ENCODE peak calls at places on chromosomes 4 and X, in ten cellular contexts. J, I, R, A, H, O, B, K, E and T are unnamed samples.

GRCh38 chr4:133152801-133153526 is 3.9 kb downstream of the PCDH10 start:
- DNase-seq in J (no peak), I (no peak), R (no peak), A (no peak), H (no peak), O (no peak), B (no peak), K (no peak), E (no peak), T (no peak)

GRCh38 chr4:13498464-13498863 is 14.3 kb upstream of the RAB28 start:
- DNase-seq in J (no peak), I (no peak), R (no peak), A (no peak), H (no peak), O (no peak), B (no peak), K (no peak), E (no peak), T (no peak)

GRCh38 chr4:87865960-87866598 is 33.3 kb downstream of the MEPE start:
- DNase-seq in J (no peak), I (no peak), R (no peak), A (no peak), H (no peak), O (no peak), B (no peak), K (peak; percentile 28), E (no peak), T (no peak)

GRCh38 chr4:40455340-40455902 is 120.3 kb downstream of the CHRNA9 start:
- DNase-seq in J (peak; percentile 46), I (no peak), R (no peak), A (no peak), H (no peak), O (no peak), B (no peak), K (no peak), E (no peak), T (peak; percentile 59)

GRCh38 chr4:15774020-15774420 is 4.1 kb upstream of the CD38 start:
- DNase-seq in J (peak; percentile 63), I (no peak), R (no peak), A (no peak), H (no peak), O (no peak), B (no peak), K (no peak), E (no peak), T (no peak)

GRCh38 chr4:4865705-4866123 is 6.2 kb downstream of the MSX1 start:
- DNase-seq in J (no peak), I (no peak), R (no peak), A (no peak), H (peak; percentile 53), O (no peak), B (no peak), K (no peak), E (no peak), T (no peak)

GRCh38 chr4:158998624-158999023 is 104.3 kb upstream of the RAPGEF2 start:
- DNase-seq in J (no peak), I (no peak), R (no peak), A (no peak), H (no peak), O (no peak), B (no peak), K (no peak), E (no peak), T (no peak)

GRCh38 chrX:39328661-39329060 is 527.4 kb downstream of the MID1IP1 start:
- DNase-seq in J (no peak), I (no peak), R (no peak), A (no peak), H (no peak), O (no peak), B (no peak), K (no peak), E (no peak), T (no peak)

GRCh38 chrX:24423960-24424359 is 41.1 kb upstream of the PDK3 start:
- DNase-seq in J (no peak), I (no peak), R (no peak), A (no peak), H (no peak), O (peak; percentile 68), B (no peak), K (no peak), E (no peak), T (peak; percentile 46)

GRCh38 chrX:136810493-136810892 is 29.8 kb upstream of the ARHGEF6 start:
- DNase-seq in J (no peak), I (no peak), R (no peak), A (no peak), H (no peak), O (no peak), B (no peak), K (no peak), E (no peak), T (no peak)

GRCh38 chr4:76087007-76087769 is 12.7 kb downstream of the ART3 start:
- DNase-seq in J (no peak), I (peak; percentile 33), R (peak; percentile 20), A (peak; percentile 39), H (peak; percentile 51), O (no peak), B (no peak), K (peak; percentile 61), E (no peak), T (peak; percentile 67)

GRCh38 chr4:14627038-14627437 is 375.2 kb upstream of the CPEB2 start:
- DNase-seq in J (no peak), I (no peak), R (no peak), A (no peak), H (peak; percentile 52), O (no peak), B (no peak), K (no peak), E (no peak), T (no peak)

GRCh38 chr4:139278956-139279722 is 886 bp downstream of the MGARP start:
- DNase-seq in J (no peak), I (no peak), R (no peak), A (no peak), H (peak; percentile 36), O (no peak), B (peak; percentile 83), K (peak; percentile 12), E (no peak), T (peak; percentile 4)

GRCh38 chr4:112942077-112942476 is 107.4 kb upstream of the ANK2 start:
- DNase-seq in J (no peak), I (no peak), R (no peak), A (no peak), H (no peak), O (no peak), B (no peak), K (no peak), E (no peak), T (no peak)

GRCh38 chr4:172202480-172203076 is 389.4 kb downstream of the GALNTL6 start:
- DNase-seq in J (no peak), I (no peak), R (no peak), A (no peak), H (peak; percentile 52), O (no peak), B (no peak), K (peak; percentile 18), E (no peak), T (no peak)

GRCh38 chr4:41215155-41215554 is 813 bp upstream of the APBB2 start:
- DNase-seq in J (no peak), I (no peak), R (no peak), A (no peak), H (peak; percentile 13), O (no peak), B (no peak), K (no peak), E (no peak), T (no peak)

GRCh38 chrX:119624417-119624816 is 18.2 kb upstream of the NKRF start:
- DNase-seq in J (no peak), I (no peak), R (no peak), A (no peak), H (no peak), O (no peak), B (no peak), K (no peak), E (no peak), T (no peak)

GRCh38 chrX:119624951-119625668 is 18.9 kb upstream of the NKRF start:
- DNase-seq in J (no peak), I (no peak), R (no peak), A (no peak), H (no peak), O (no peak), B (no peak), K (no peak), E (no peak), T (no peak)

GRCh38 chrX:119622356-119623232 is 16.4 kb upstream of the NKRF start:
- DNase-seq in J (no peak), I (peak; percentile 50), R (peak; percentile 37), A (no peak), H (no peak), O (peak; percentile 71), B (no peak), K (peak; percentile 79), E (no peak), T (no peak)

DNA sequence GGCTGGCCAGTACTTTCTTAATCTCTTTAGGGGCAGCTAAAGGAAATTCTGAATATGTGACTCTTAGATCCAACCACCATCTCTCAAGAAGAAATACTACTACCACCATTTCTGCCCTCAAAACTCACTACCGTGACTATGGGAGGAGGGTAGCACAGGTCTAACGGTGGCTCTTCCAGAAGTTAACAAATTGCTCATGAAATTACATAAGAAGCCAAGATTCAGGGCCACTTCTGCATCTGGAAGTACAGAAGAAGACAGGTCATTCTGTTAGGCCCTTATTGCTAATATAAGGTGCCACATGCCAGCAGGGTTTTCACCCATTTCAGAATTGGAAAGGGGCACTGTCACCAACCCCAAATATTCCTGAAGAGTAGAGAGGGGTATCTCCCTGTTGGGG is 19.6 kb upstream of the NKRF start:
- DNase-seq in J (no peak), I (no peak), R (no peak), A (no peak), H (no peak), O (no peak), B (no peak), K (no peak), E (no peak), T (no peak)
- H3K36me3 ChIP-seq in J (peaks cover 2% of the 10 kb centered on the region), I (no peaks in the 10 kb centered on the region), R (no peaks in the 10 kb centered on the region), A (no peaks in the 10 kb centered on the region), H (no peaks in the 10 kb centered on the region), O (no peaks in the 10 kb centered on the region), B (no peaks in the 10 kb centered on the region), K (peaks cover 2% of the 10 kb centered on the region), E (no peaks in the 10 kb centered on the region), T (no peaks in the 10 kb centered on the region)

GRCh38 chr4:47936336-47936735 is 22.0 kb upstream of the NFXL1 start:
- DNase-seq in J (no peak), I (no peak), R (no peak), A (no peak), H (no peak), O (no peak), B (no peak), K (no peak), E (no peak), T (no peak)
- H3K36me3 ChIP-seq in J (no peaks in the 10 kb centered on the region), I (no peaks in the 10 kb centered on the region), R (no peaks in the 10 kb centered on the region), A (no peaks in the 10 kb centered on the region), H (no peaks in the 10 kb centered on the region), O (no peaks in the 10 kb centered on the region), B (no peaks in the 10 kb centered on the region), K (no peaks in the 10 kb centered on the region), E (no peaks in the 10 kb centered on the region), T (no peaks in the 10 kb centered on the region)

GRCh38 chr4:6875431-6875831 is 34.2 kb upstream of the TBC1D14 start:
- DNase-seq in J (peak; percentile 51), I (no peak), R (peak; percentile 36), A (peak; percentile 25), H (no peak), O (no peak), B (no peak), K (no peak), E (no peak), T (no peak)
- H3K36me3 ChIP-seq in J (peaks cover 18% of the 10 kb centered on the region), I (peaks cover 60% of the 10 kb centered on the region), R (peaks cover 86% of the 10 kb centered on the region), A (peaks cover 39% of the 10 kb centered on the region), H (peaks cover 73% of the 10 kb centered on the region), O (no peaks in the 10 kb centered on the region), B (peaks cover 78% of the 10 kb centered on the region), K (peaks cover 53% of the 10 kb centered on the region), E (no peaks in the 10 kb centered on the region), T (peaks cover 55% of the 10 kb centered on the region)

GRCh38 chrX:81316163-81316562 is 114.3 kb downstream of the SH3BGRL start:
- DNase-seq in J (no peak), I (no peak), R (no peak), A (no peak), H (no peak), O (no peak), B (no peak), K (peak; percentile 13), E (no peak), T (no peak)
- H3K36me3 ChIP-seq in J (no peaks in the 10 kb centered on the region), I (no peaks in the 10 kb centered on the region), R (no peaks in the 10 kb centered on the region), A (no peaks in the 10 kb centered on the region), H (no peaks in the 10 kb centered on the region), O (no peaks in the 10 kb centered on the region), B (no peaks in the 10 kb centered on the region), K (no peaks in the 10 kb centered on the region), E (no peaks in the 10 kb centered on the region), T (no peaks in the 10 kb centered on the region)